ENCODE peak calls at places on chromosome 2, in eight cellular contexts. One of them, this sample, is unnamed. For H3K4me1, the result is how much of the 10 kb centered on the place peaks cover.

GRCh38 chr2:27721335-27721734 is 50.2 kb upstream of the MRPL33 start:
- DNase-seq in lower lobe of right lung: no peak
- DNase-seq in kidney: no peak
- DNase-seq in IMR-90: no peak
- DNase-seq in hepatocyte: no peak
- DNase-seq in spleen: no peak
- DNase-seq in aorta: no peak
- DNase-seq in fibroblast of lung: no peak
- DNase-seq in this sample: no peak

GRCh38 chr2:224219781-224220180 is 180.7 kb upstream of the SERPINE2 start:
- DNase-seq in lower lobe of right lung: no peak
- DNase-seq in kidney: no peak
- DNase-seq in IMR-90: no peak
- DNase-seq in hepatocyte: no peak
- DNase-seq in spleen: no peak
- DNase-seq in aorta: no peak
- DNase-seq in fibroblast of lung: no peak
- DNase-seq in this sample: no peak

GRCh38 chr2:202039278-202040100 is 5.8 kb downstream of the FZD7 start:
- DNase-seq in lower lobe of right lung: no peak
- DNase-seq in kidney: no peak
- DNase-seq in IMR-90: no peak
- DNase-seq in hepatocyte: no peak
- DNase-seq in spleen: no peak
- DNase-seq in aorta: no peak
- DNase-seq in fibroblast of lung: no peak
- DNase-seq in this sample: no peak

GRCh38 chr2:64551851-64552250 is 27.7 kb downstream of the AFTPH start:
- DNase-seq in lower lobe of right lung: no peak
- DNase-seq in kidney: no peak
- DNase-seq in IMR-90: no peak
- DNase-seq in hepatocyte: no peak
- DNase-seq in spleen: no peak
- DNase-seq in aorta: no peak
- DNase-seq in fibroblast of lung: no peak
- DNase-seq in this sample: no peak

GRCh38 chr2:21515903-21516302 is 392.1 kb downstream of the TDRD15 start:
- DNase-seq in lower lobe of right lung: no peak
- DNase-seq in kidney: no peak
- DNase-seq in IMR-90: peak
- DNase-seq in hepatocyte: no peak
- DNase-seq in spleen: no peak
- DNase-seq in aorta: no peak
- DNase-seq in fibroblast of lung: peak
- DNase-seq in this sample: no peak

GRCh38 chr2:205930209-205930608 is 155.8 kb downstream of the INO80D start:
- DNase-seq in lower lobe of right lung: no peak
- DNase-seq in kidney: no peak
- DNase-seq in IMR-90: peak
- DNase-seq in hepatocyte: no peak
- DNase-seq in spleen: no peak
- DNase-seq in aorta: no peak
- DNase-seq in fibroblast of lung: peak
- DNase-seq in this sample: peak

GRCh38 chr2:29066989-29067605 is 7.2 kb downstream of the PCARE start:
- DNase-seq in lower lobe of right lung: peak
- DNase-seq in kidney: no peak
- DNase-seq in IMR-90: peak
- DNase-seq in hepatocyte: no peak
- DNase-seq in spleen: no peak
- DNase-seq in aorta: no peak
- DNase-seq in fibroblast of lung: no peak
- DNase-seq in this sample: no peak

GRCh38 chr2:28356095-28356911 is 36.4 kb upstream of the FOSL2 start:
- DNase-seq in lower lobe of right lung: peak
- DNase-seq in kidney: peak
- DNase-seq in IMR-90: peak
- DNase-seq in hepatocyte: peak
- DNase-seq in spleen: peak
- DNase-seq in aorta: peak
- DNase-seq in fibroblast of lung: peak
- DNase-seq in this sample: peak

GRCh38 chr2:72222829-72223564 is 75.3 kb upstream of the CYP26B1 start:
- DNase-seq in lower lobe of right lung: no peak
- DNase-seq in kidney: no peak
- DNase-seq in IMR-90: peak
- DNase-seq in hepatocyte: no peak
- DNase-seq in spleen: no peak
- DNase-seq in aorta: no peak
- DNase-seq in fibroblast of lung: peak
- DNase-seq in this sample: peak

GRCh38 chr2:230824406-230824978 is 40.2 kb upstream of the ITM2C start:
- DNase-seq in lower lobe of right lung: no peak
- DNase-seq in kidney: no peak
- DNase-seq in IMR-90: peak
- DNase-seq in hepatocyte: peak
- DNase-seq in spleen: no peak
- DNase-seq in aorta: no peak
- DNase-seq in fibroblast of lung: peak
- DNase-seq in this sample: peak

GRCh38 chr2:217834057-217834620 is 168.7 kb downstream of the TNS1 start:
- DNase-seq in lower lobe of right lung: peak
- DNase-seq in kidney: peak
- DNase-seq in IMR-90: no peak
- DNase-seq in hepatocyte: no peak
- DNase-seq in spleen: no peak
- DNase-seq in aorta: peak
- DNase-seq in fibroblast of lung: no peak
- DNase-seq in this sample: no peak

GRCh38 chr2:73063909-73064875 is 7.3 kb downstream of the SFXN5 start:
- DNase-seq in lower lobe of right lung: no peak
- DNase-seq in kidney: no peak
- DNase-seq in IMR-90: peak
- DNase-seq in hepatocyte: peak
- DNase-seq in spleen: peak
- DNase-seq in aorta: no peak
- DNase-seq in fibroblast of lung: peak
- DNase-seq in this sample: peak

GRCh38 chr2:207725815-207726578 is 14.6 kb downstream of the CCNYL1 start:
- DNase-seq in lower lobe of right lung: no peak
- DNase-seq in kidney: no peak
- DNase-seq in IMR-90: no peak
- DNase-seq in hepatocyte: no peak
- DNase-seq in spleen: no peak
- DNase-seq in aorta: no peak
- DNase-seq in fibroblast of lung: no peak
- DNase-seq in this sample: peak

GRCh38 chr2:128536925-128537620 is 218.4 kb upstream of the HS6ST1 start:
- DNase-seq in lower lobe of right lung: no peak
- DNase-seq in kidney: no peak
- DNase-seq in IMR-90: peak
- DNase-seq in hepatocyte: peak
- DNase-seq in spleen: peak
- DNase-seq in aorta: no peak
- DNase-seq in fibroblast of lung: peak
- DNase-seq in this sample: peak

GRCh38 chr2:240567137-240567871 is 980 bp upstream of the RNPEPL1 start:
- DNase-seq in lower lobe of right lung: peak
- DNase-seq in kidney: peak
- DNase-seq in IMR-90: no peak
- DNase-seq in hepatocyte: no peak
- DNase-seq in spleen: peak
- DNase-seq in aorta: peak
- DNase-seq in fibroblast of lung: no peak
- DNase-seq in this sample: no peak

DNA sequence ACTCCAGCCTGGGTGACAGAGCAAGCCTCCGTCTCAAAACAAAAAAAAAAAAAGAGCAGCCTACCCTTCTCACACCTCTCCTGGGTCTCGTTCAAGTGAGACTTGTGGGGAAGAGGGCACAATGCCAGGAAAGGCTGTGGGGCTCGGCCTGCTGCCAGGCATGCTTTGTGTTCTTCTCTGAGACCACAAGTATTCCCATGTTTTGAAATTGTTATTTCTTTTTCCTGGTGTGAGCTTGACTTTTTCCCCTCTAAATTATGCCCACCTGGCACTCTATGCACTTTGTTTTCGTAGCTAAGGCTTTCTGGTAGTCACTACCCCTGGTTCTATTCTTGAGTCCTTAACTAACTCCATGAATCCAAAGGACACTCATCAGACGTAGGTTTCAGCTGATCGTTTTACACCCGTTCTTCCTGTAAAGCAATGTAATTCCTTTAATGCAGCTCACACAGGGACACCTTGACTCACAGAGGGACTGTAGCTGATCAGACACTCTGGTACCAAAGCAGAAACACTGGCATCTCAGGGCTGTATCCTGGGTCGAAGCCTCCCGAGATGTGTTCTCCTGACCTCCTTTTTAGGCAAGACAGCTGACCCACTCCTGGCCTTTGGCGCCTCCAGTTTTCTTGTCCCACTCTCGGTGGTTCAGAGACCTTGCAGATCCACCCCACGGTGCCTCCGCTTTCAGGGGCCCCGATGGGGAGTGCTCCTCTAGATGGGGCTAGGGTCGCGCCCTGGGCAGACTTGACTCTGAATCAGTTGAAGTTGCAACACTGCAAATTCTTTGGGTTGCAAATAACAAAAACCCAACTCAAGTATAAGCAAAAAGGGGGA is 193.3 kb upstream of the AGAP1 start:
- DNase-seq in lower lobe of right lung: peak
- DNase-seq in kidney: peak
- DNase-seq in IMR-90: peak
- DNase-seq in hepatocyte: peak
- DNase-seq in spleen: no peak
- DNase-seq in aorta: no peak
- DNase-seq in fibroblast of lung: peak
- DNase-seq in this sample: peak
- H3K4me3 ChIP-seq in lower lobe of right lung: no peak
- H3K4me3 ChIP-seq in kidney: no peak
- H3K4me3 ChIP-seq in IMR-90: no peak
- H3K4me3 ChIP-seq in hepatocyte: no peak
- H3K4me3 ChIP-seq in spleen: no peak
- H3K4me3 ChIP-seq in aorta: no peak
- H3K4me3 ChIP-seq in fibroblast of lung: no peak
- H3K4me3 ChIP-seq in this sample: no peak

GRCh38 chr2:219251656-219252055 is 1.4 kb upstream of the TUBA4B start:
- DNase-seq in lower lobe of right lung: no peak
- DNase-seq in kidney: peak
- DNase-seq in IMR-90: no peak
- DNase-seq in hepatocyte: no peak
- DNase-seq in spleen: no peak
- DNase-seq in aorta: no peak
- DNase-seq in fibroblast of lung: no peak
- DNase-seq in this sample: peak
- H3K4me1 ChIP-seq in lower lobe of right lung: half or more
- H3K4me1 ChIP-seq in kidney: half or more
- H3K4me1 ChIP-seq in IMR-90: under half
- H3K4me1 ChIP-seq in hepatocyte: under half
- H3K4me1 ChIP-seq in spleen: half or more
- H3K4me1 ChIP-seq in aorta: under half
- H3K4me1 ChIP-seq in fibroblast of lung: under half
- H3K4me1 ChIP-seq in this sample: under half

GRCh38 chr2:168480356-168480755 is 24.3 kb downstream of the CERS6 start:
- DNase-seq in lower lobe of right lung: no peak
- DNase-seq in kidney: no peak
- DNase-seq in IMR-90: no peak
- DNase-seq in hepatocyte: no peak
- DNase-seq in spleen: no peak
- DNase-seq in aorta: no peak
- DNase-seq in fibroblast of lung: peak
- DNase-seq in this sample: no peak

GRCh38 chr2:168482952-168483831 is 27.1 kb downstream of the CERS6 start:
- DNase-seq in lower lobe of right lung: no peak
- DNase-seq in kidney: no peak
- DNase-seq in IMR-90: no peak
- DNase-seq in hepatocyte: no peak
- DNase-seq in spleen: no peak
- DNase-seq in aorta: no peak
- DNase-seq in fibroblast of lung: no peak
- DNase-seq in this sample: no peak

GRCh38 chr2:168480825-168481585 is 24.9 kb downstream of the CERS6 start:
- DNase-seq in lower lobe of right lung: no peak
- DNase-seq in kidney: no peak
- DNase-seq in IMR-90: no peak
- DNase-seq in hepatocyte: no peak
- DNase-seq in spleen: no peak
- DNase-seq in aorta: no peak
- DNase-seq in fibroblast of lung: no peak
- DNase-seq in this sample: no peak

GRCh38 chr2:168478206-168478605 is 22.1 kb downstream of the CERS6 start:
- DNase-seq in lower lobe of right lung: no peak
- DNase-seq in kidney: no peak
- DNase-seq in IMR-90: no peak
- DNase-seq in hepatocyte: no peak
- DNase-seq in spleen: no peak
- DNase-seq in aorta: no peak
- DNase-seq in fibroblast of lung: no peak
- DNase-seq in this sample: no peak

GRCh38 chr2:168482245-168482644 is 26.2 kb downstream of the CERS6 start:
- DNase-seq in lower lobe of right lung: no peak
- DNase-seq in kidney: no peak
- DNase-seq in IMR-90: no peak
- DNase-seq in hepatocyte: no peak
- DNase-seq in spleen: no peak
- DNase-seq in aorta: no peak
- DNase-seq in fibroblast of lung: no peak
- DNase-seq in this sample: no peak
- H3K27ac ChIP-seq in lower lobe of right lung: no peak
- H3K27ac ChIP-seq in kidney: no peak
- H3K27ac ChIP-seq in IMR-90: no peak
- H3K27ac ChIP-seq in hepatocyte: no peak
- H3K27ac ChIP-seq in spleen: no peak
- H3K27ac ChIP-seq in aorta: no peak
- H3K27ac ChIP-seq in fibroblast of lung: no peak
- H3K27ac ChIP-seq in this sample: no peak

GRCh38 chr2:197327776-197328169 is 17.2 kb upstream of the ANKRD44 start:
- DNase-seq in lower lobe of right lung: no peak
- DNase-seq in kidney: no peak
- DNase-seq in IMR-90: no peak
- DNase-seq in hepatocyte: no peak
- DNase-seq in spleen: no peak
- DNase-seq in aorta: no peak
- DNase-seq in fibroblast of lung: no peak
- DNase-seq in this sample: no peak

GRCh38 chr2:197324801-197325200 is 14.2 kb upstream of the ANKRD44 start:
- DNase-seq in lower lobe of right lung: no peak
- DNase-seq in kidney: no peak
- DNase-seq in IMR-90: no peak
- DNase-seq in hepatocyte: no peak
- DNase-seq in spleen: no peak
- DNase-seq in aorta: no peak
- DNase-seq in fibroblast of lung: no peak
- DNase-seq in this sample: no peak

GRCh38 chr2:197327073-197327775 is 16.6 kb upstream of the ANKRD44 start:
- DNase-seq in lower lobe of right lung: no peak
- DNase-seq in kidney: no peak
- DNase-seq in IMR-90: no peak
- DNase-seq in hepatocyte: no peak
- DNase-seq in spleen: no peak
- DNase-seq in aorta: no peak
- DNase-seq in fibroblast of lung: no peak
- DNase-seq in this sample: no peak

GRCh38 chr2:197322143-197322542 is 11.6 kb upstream of the ANKRD44 start:
- DNase-seq in lower lobe of right lung: no peak
- DNase-seq in kidney: no peak
- DNase-seq in IMR-90: no peak
- DNase-seq in hepatocyte: no peak
- DNase-seq in spleen: no peak
- DNase-seq in aorta: no peak
- DNase-seq in fibroblast of lung: no peak
- DNase-seq in this sample: no peak

GRCh38 chr2:197322729-197323720 is 12.4 kb upstream of the ANKRD44 start:
- DNase-seq in lower lobe of right lung: no peak
- DNase-seq in kidney: no peak
- DNase-seq in IMR-90: no peak
- DNase-seq in hepatocyte: no peak
- DNase-seq in spleen: no peak
- DNase-seq in aorta: no peak
- DNase-seq in fibroblast of lung: no peak
- DNase-seq in this sample: no peak
- H3K4me3 ChIP-seq in lower lobe of right lung: no peak
- H3K4me3 ChIP-seq in kidney: no peak
- H3K4me3 ChIP-seq in IMR-90: no peak
- H3K4me3 ChIP-seq in hepatocyte: no peak
- H3K4me3 ChIP-seq in spleen: no peak
- H3K4me3 ChIP-seq in aorta: no peak
- H3K4me3 ChIP-seq in fibroblast of lung: no peak
- H3K4me3 ChIP-seq in this sample: no peak

This sample was measured in SJCRH30.